ENCODE peak calls at places on chromosomes 3 and 15, in six cellular contexts. One of them, this sample, is unnamed.

GRCh38 chr3:13474776-13475303 is 5.3 kb upstream of the HDAC11 start:
- DNase-seq in brain microvascular endothelial cell: no peak
- DNase-seq in heart left ventricle: no peak
- DNase-seq in pancreas: no peak
- DNase-seq in endothelial cell of umbilical vein: no peak
- DNase-seq in AG04450: no peak
- DNase-seq in this sample: no peak

GRCh38 chr3:37054370-37054769 is 61.1 kb downstream of the MLH1 start:
- DNase-seq in brain microvascular endothelial cell: peak
- DNase-seq in pancreas: no peak
- DNase-seq in heart left ventricle: no peak
- DNase-seq in endothelial cell of umbilical vein: peak
- DNase-seq in AG04450: no peak
- DNase-seq in this sample: no peak

GRCh38 chr15:99480223-99480810 is 85.5 kb upstream of the MEF2A start:
- DNase-seq in AG04450: no peak
- DNase-seq in brain microvascular endothelial cell: no peak
- DNase-seq in heart left ventricle: no peak
- DNase-seq in endothelial cell of umbilical vein: no peak
- DNase-seq in pancreas: no peak
- DNase-seq in this sample: no peak

GRCh38 chr3:172836390-172836997 is 86.0 kb downstream of the ECT2 start:
- DNase-seq in heart left ventricle: peak
- DNase-seq in endothelial cell of umbilical vein: peak
- DNase-seq in brain microvascular endothelial cell: peak
- DNase-seq in AG04450: no peak
- DNase-seq in pancreas: no peak
- DNase-seq in this sample: no peak

GRCh38 chr3:45878124-45878523 is 8.2 kb upstream of the CCR9 start:
- DNase-seq in AG04450: no peak
- DNase-seq in endothelial cell of umbilical vein: no peak
- DNase-seq in pancreas: no peak
- DNase-seq in heart left ventricle: no peak
- DNase-seq in brain microvascular endothelial cell: no peak
- DNase-seq in this sample: no peak

GRCh38 chr3:177157492-177157891 is 39.8 kb downstream of the TBL1XR1 start:
- DNase-seq in pancreas: no peak
- DNase-seq in AG04450: no peak
- DNase-seq in brain microvascular endothelial cell: no peak
- DNase-seq in heart left ventricle: no peak
- DNase-seq in endothelial cell of umbilical vein: no peak
- DNase-seq in this sample: no peak

GRCh38 chr15:38530113-38530512 is 34.5 kb downstream of the RASGRP1 start:
- DNase-seq in heart left ventricle: no peak
- DNase-seq in brain microvascular endothelial cell: no peak
- DNase-seq in endothelial cell of umbilical vein: no peak
- DNase-seq in AG04450: no peak
- DNase-seq in pancreas: no peak
- DNase-seq in this sample: no peak

GRCh38 chr15:39969871-39970270 is 36.0 kb downstream of the EIF2AK4 start:
- DNase-seq in heart left ventricle: peak
- DNase-seq in endothelial cell of umbilical vein: peak
- DNase-seq in brain microvascular endothelial cell: peak
- DNase-seq in pancreas: no peak
- DNase-seq in AG04450: no peak
- DNase-seq in this sample: peak

GRCh38 chr3:191237045-191237882 is 38.2 kb downstream of the OSTN start:
- DNase-seq in endothelial cell of umbilical vein: no peak
- DNase-seq in brain microvascular endothelial cell: no peak
- DNase-seq in AG04450: no peak
- DNase-seq in heart left ventricle: no peak
- DNase-seq in pancreas: no peak
- DNase-seq in this sample: no peak

GRCh38 chr15:31265090-31265870 is 61.4 kb upstream of the KLF13 start:
- DNase-seq in heart left ventricle: peak
- DNase-seq in brain microvascular endothelial cell: no peak
- DNase-seq in endothelial cell of umbilical vein: no peak
- DNase-seq in pancreas: no peak
- DNase-seq in AG04450: no peak
- DNase-seq in this sample: peak

GRCh38 chr3:168707900-168708299 is 612.2 kb upstream of the GOLIM4 start:
- DNase-seq in endothelial cell of umbilical vein: no peak
- DNase-seq in brain microvascular endothelial cell: no peak
- DNase-seq in heart left ventricle: no peak
- DNase-seq in pancreas: no peak
- DNase-seq in AG04450: no peak
- DNase-seq in this sample: no peak

GRCh38 chr3:186124618-186125017 is 15.7 kb upstream of the ETV5 start:
- DNase-seq in AG04450: no peak
- DNase-seq in heart left ventricle: no peak
- DNase-seq in brain microvascular endothelial cell: no peak
- DNase-seq in endothelial cell of umbilical vein: no peak
- DNase-seq in pancreas: peak
- DNase-seq in this sample: no peak

GRCh38 chr15:63530235-63530634 is 25.8 kb downstream of the USP3 start:
- DNase-seq in endothelial cell of umbilical vein: no peak
- DNase-seq in pancreas: no peak
- DNase-seq in brain microvascular endothelial cell: no peak
- DNase-seq in AG04450: no peak
- DNase-seq in heart left ventricle: no peak
- DNase-seq in this sample: no peak

GRCh38 chr3:122100591-122101491 is 45.7 kb downstream of the CD86 start:
- DNase-seq in endothelial cell of umbilical vein: no peak
- DNase-seq in heart left ventricle: no peak
- DNase-seq in AG04450: no peak
- DNase-seq in brain microvascular endothelial cell: no peak
- DNase-seq in pancreas: no peak
- DNase-seq in this sample: no peak

GRCh38 chr3:35946121-35946856 is 307.0 kb downstream of the ARPP21 start:
- DNase-seq in AG04450: no peak
- DNase-seq in brain microvascular endothelial cell: no peak
- DNase-seq in pancreas: no peak
- DNase-seq in heart left ventricle: no peak
- DNase-seq in endothelial cell of umbilical vein: peak
- DNase-seq in this sample: no peak
- TF ChIP-seq CTCF in AG04450: peak
- TF ChIP-seq CTCF in brain microvascular endothelial cell: peak
- TF ChIP-seq CTCF in pancreas: no peak
- TF ChIP-seq CTCF in heart left ventricle: peak
- TF ChIP-seq CTCF in endothelial cell of umbilical vein: peak
- TF ChIP-seq CTCF in this sample: peak

DNA sequence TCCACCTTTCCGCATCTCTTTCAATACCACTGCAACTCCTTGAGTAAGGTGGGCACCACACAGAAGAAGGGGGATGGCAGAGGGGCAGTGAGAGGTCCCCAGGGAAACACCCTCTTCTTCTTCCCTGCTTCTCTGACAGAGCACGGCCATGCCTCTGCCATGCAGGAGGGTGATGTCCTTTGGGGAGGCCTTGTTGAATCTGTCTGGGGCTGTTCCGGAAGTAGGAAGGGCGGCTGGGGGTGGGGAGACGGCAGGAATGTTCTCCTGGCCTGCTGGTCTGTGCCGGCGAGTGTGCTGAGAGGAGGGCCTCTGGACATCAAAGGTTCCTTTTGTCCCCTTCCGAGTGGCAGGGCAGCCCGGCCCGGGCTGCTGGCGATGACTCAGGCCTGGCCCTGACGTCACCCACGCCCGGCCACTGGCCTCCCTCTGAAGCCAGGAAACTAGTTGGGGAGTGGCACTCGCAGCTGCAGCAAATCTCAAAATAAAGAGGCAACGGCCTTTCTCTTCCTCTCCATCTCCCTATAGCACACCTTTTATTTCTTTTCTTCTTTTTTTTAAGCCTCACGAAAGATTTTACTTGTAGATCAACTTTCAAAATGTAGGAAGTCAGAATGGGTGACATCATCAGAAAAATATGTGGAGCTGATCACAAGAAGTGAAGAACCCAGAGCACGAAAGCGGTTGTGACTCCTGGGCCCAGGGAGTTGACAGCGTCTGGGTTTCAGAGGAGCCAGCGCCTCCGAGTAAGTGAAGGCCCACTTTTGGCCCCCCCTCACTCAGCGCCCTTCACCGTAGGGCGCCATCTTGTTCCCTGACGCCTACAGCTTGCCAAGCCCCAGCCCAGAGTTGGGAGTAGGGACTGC is at the start of gene ZBTB38:
- DNase-seq in pancreas: peak
- DNase-seq in heart left ventricle: peak
- DNase-seq in endothelial cell of umbilical vein: peak
- DNase-seq in AG04450: peak
- DNase-seq in brain microvascular endothelial cell: peak
- DNase-seq in this sample: peak
- H3K4me3 ChIP-seq in pancreas: no peak
- H3K4me3 ChIP-seq in heart left ventricle: peak
- H3K4me3 ChIP-seq in endothelial cell of umbilical vein: peak
- H3K4me3 ChIP-seq in AG04450: peak
- H3K4me3 ChIP-seq in brain microvascular endothelial cell: peak
- H3K4me3 ChIP-seq in this sample: peak

GRCh38 chr15:74788042-74788715 is 6.3 kb downstream of the CSK start:
- DNase-seq in AG04450: no peak
- DNase-seq in endothelial cell of umbilical vein: no peak
- DNase-seq in pancreas: no peak
- DNase-seq in heart left ventricle: no peak
- DNase-seq in brain microvascular endothelial cell: no peak
- DNase-seq in this sample: no peak
- TF ChIP-seq CTCF in AG04450: no peak
- TF ChIP-seq CTCF in endothelial cell of umbilical vein: no peak
- TF ChIP-seq CTCF in pancreas: no peak
- TF ChIP-seq CTCF in heart left ventricle: no peak
- TF ChIP-seq CTCF in brain microvascular endothelial cell: no peak
- TF ChIP-seq CTCF in this sample: no peak

GRCh38 chr3:152192936-152193672 is 75.6 kb upstream of the MBNL1 start:
- DNase-seq in heart left ventricle: no peak
- DNase-seq in pancreas: no peak
- DNase-seq in brain microvascular endothelial cell: no peak
- DNase-seq in AG04450: no peak
- DNase-seq in endothelial cell of umbilical vein: no peak
- DNase-seq in this sample: no peak

GRCh38 chr3:152195206-152195605 is 73.5 kb upstream of the MBNL1 start:
- DNase-seq in pancreas: no peak
- DNase-seq in AG04450: no peak
- DNase-seq in heart left ventricle: no peak
- DNase-seq in brain microvascular endothelial cell: no peak
- DNase-seq in endothelial cell of umbilical vein: no peak
- DNase-seq in this sample: no peak

GRCh38 chr3:152192050-152192449 is 76.7 kb upstream of the MBNL1 start:
- DNase-seq in pancreas: no peak
- DNase-seq in endothelial cell of umbilical vein: no peak
- DNase-seq in brain microvascular endothelial cell: no peak
- DNase-seq in heart left ventricle: no peak
- DNase-seq in AG04450: no peak
- DNase-seq in this sample: no peak

GRCh38 chr3:152196782-152197181 is 71.9 kb upstream of the MBNL1 start:
- DNase-seq in endothelial cell of umbilical vein: no peak
- DNase-seq in pancreas: no peak
- DNase-seq in heart left ventricle: no peak
- DNase-seq in AG04450: no peak
- DNase-seq in brain microvascular endothelial cell: no peak
- DNase-seq in this sample: no peak

DNA sequence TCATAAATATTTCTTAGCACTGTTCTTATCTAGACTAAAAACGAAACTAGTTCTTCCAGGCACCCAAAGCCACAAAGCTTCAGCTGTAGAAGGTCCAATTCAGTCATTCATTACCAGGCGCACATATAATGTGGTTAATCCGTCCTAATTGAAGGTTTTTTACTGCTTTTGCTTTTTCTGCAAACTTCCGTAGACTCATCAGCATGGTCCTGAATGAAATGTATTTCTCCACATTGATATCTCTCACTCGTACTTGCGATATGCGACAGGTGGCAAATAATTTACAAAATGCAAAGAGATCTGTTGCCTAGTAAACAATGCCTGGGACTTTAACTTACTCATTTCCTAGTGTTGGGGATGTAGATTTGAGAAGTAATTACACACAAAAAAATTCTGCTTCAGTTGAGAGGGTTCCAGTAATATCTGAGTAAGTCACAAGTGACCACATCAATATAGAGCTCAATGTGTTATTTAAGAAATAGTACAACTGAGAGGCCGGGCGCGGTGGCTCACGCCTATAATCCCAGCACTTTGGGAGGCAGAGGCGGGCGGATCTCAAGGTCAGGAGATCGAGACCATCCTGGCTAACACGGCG is 75.0 kb upstream of the MBNL1 start:
- DNase-seq in AG04450: no peak
- DNase-seq in heart left ventricle: no peak
- DNase-seq in pancreas: no peak
- DNase-seq in endothelial cell of umbilical vein: no peak
- DNase-seq in brain microvascular endothelial cell: no peak
- DNase-seq in this sample: no peak
- H3K4me3 ChIP-seq in AG04450: no peak
- H3K4me3 ChIP-seq in heart left ventricle: no peak
- H3K4me3 ChIP-seq in pancreas: no peak
- H3K4me3 ChIP-seq in endothelial cell of umbilical vein: no peak
- H3K4me3 ChIP-seq in brain microvascular endothelial cell: no peak
- H3K4me3 ChIP-seq in this sample: peak

GRCh38 chr3:52230889-52231499 is 5.5 kb upstream of the TLR9 start:
- DNase-seq in pancreas: peak
- DNase-seq in endothelial cell of umbilical vein: no peak
- DNase-seq in brain microvascular endothelial cell: no peak
- DNase-seq in AG04450: no peak
- DNase-seq in heart left ventricle: no peak
- DNase-seq in this sample: no peak

GRCh38 chr3:52233108-52233591 is 5.8 kb downstream of the TWF2 start:
- DNase-seq in heart left ventricle: no peak
- DNase-seq in pancreas: no peak
- DNase-seq in endothelial cell of umbilical vein: no peak
- DNase-seq in brain microvascular endothelial cell: no peak
- DNase-seq in AG04450: no peak
- DNase-seq in this sample: no peak

GRCh38 chr3:52231502-52232278 is 6.2 kb upstream of the TLR9 start:
- DNase-seq in AG04450: no peak
- DNase-seq in brain microvascular endothelial cell: no peak
- DNase-seq in endothelial cell of umbilical vein: peak
- DNase-seq in pancreas: peak
- DNase-seq in heart left ventricle: peak
- DNase-seq in this sample: no peak

GRCh38 chr3:52233968-52234367 is 5.0 kb downstream of the TWF2 start:
- DNase-seq in heart left ventricle: peak
- DNase-seq in endothelial cell of umbilical vein: no peak
- DNase-seq in brain microvascular endothelial cell: no peak
- DNase-seq in AG04450: no peak
- DNase-seq in pancreas: no peak
- DNase-seq in this sample: no peak

GRCh38 chr3:52232279-52233107 is 6.5 kb downstream of the TWF2 start:
- DNase-seq in AG04450: no peak
- DNase-seq in endothelial cell of umbilical vein: no peak
- DNase-seq in pancreas: no peak
- DNase-seq in brain microvascular endothelial cell: no peak
- DNase-seq in heart left ventricle: no peak
- DNase-seq in this sample: no peak
- TF ChIP-seq CTCF in AG04450: no peak
- TF ChIP-seq CTCF in endothelial cell of umbilical vein: no peak
- TF ChIP-seq CTCF in pancreas: no peak
- TF ChIP-seq CTCF in brain microvascular endothelial cell: peak
- TF ChIP-seq CTCF in heart left ventricle: peak
- TF ChIP-seq CTCF in this sample: peak

This sample was measured in dorsolateral prefrontal cortex.